ENCODE peak calls at places on chromosomes 12 and 14, in ten cellular contexts. H, G, E, C, X, U, M, O, F and V are unnamed samples.

GRCh38 chr12:33044447-33044846 is 147.9 kb upstream of the PKP2 start:
- DNase-seq in H (peak), G (no peak), E (no peak), C (no peak), X (no peak), U (no peak), M (no peak), O (no peak), F (no peak), V (no peak)

GRCh38 chr14:32217301-32217700 is 14.2 kb upstream of the RNU6-8 start:
- DNase-seq in H (no peak), G (no peak), E (no peak), C (no peak), X (no peak), U (no peak), M (no peak), O (no peak), F (no peak), V (peak)

GRCh38 chr12:71581206-71581605 is 82.4 kb downstream of the ZFC3H1 start:
- DNase-seq in H (peak), G (no peak), E (no peak), C (no peak), X (no peak), U (no peak), M (peak), O (no peak), F (no peak), V (no peak)

GRCh38 chr12:95700316-95700785 is 90.2 kb downstream of the NTN4 start:
- DNase-seq in H (peak), G (peak), E (no peak), C (no peak), X (no peak), U (no peak), M (no peak), O (no peak), F (no peak), V (no peak)

GRCh38 chr12:123149088-123149827 is 1.6 kb downstream of the PITPNM2 start:
- DNase-seq in H (no peak), G (peak), E (no peak), C (no peak), X (no peak), U (no peak), M (no peak), O (no peak), F (no peak), V (no peak)

GRCh38 chr12:9928607-9929006 is 3.6 kb downstream of the CLEC2A start:
- DNase-seq in H (no peak), G (no peak), E (no peak), C (no peak), X (no peak), U (no peak), M (no peak), O (no peak), F (no peak), V (no peak)

GRCh38 chr12:25960176-25960575 is 1.7 kb downstream of the RASSF8 start:
- DNase-seq in H (peak), G (peak), E (no peak), C (no peak), X (no peak), U (no peak), M (no peak), O (no peak), F (peak), V (no peak)

GRCh38 chr14:101017209-101017608 is 113.7 kb upstream of the RTL1 start:
- DNase-seq in H (no peak), G (peak), E (peak), C (no peak), X (no peak), U (peak), M (no peak), O (no peak), F (no peak), V (no peak)

GRCh38 chr12:107344035-107344808 is 250.9 kb upstream of the CRY1 start:
- DNase-seq in H (peak), G (peak), E (no peak), C (no peak), X (no peak), U (no peak), M (no peak), O (no peak), F (no peak), V (no peak)

GRCh38 chr14:60777856-60778578 is 43.5 kb downstream of the MNAT1 start:
- DNase-seq in H (peak), G (peak), E (no peak), C (no peak), X (no peak), U (no peak), M (no peak), O (no peak), F (no peak), V (no peak)

GRCh38 chr12:39587247-39587646 is 32.4 kb downstream of the ABCD2 start:
- DNase-seq in H (peak), G (no peak), E (no peak), C (no peak), X (no peak), U (no peak), M (no peak), O (peak), F (no peak), V (no peak)

GRCh38 chr12:9751204-9752144 is 9.2 kb downstream of the CD69 start:
- DNase-seq in H (peak), G (peak), E (no peak), C (peak), X (no peak), U (no peak), M (no peak), O (peak), F (peak), V (no peak)

GRCh38 chr14:101497910-101498860 is 63.1 kb upstream of the DIO3 start:
- DNase-seq in H (no peak), G (no peak), E (peak), C (no peak), X (no peak), U (peak), M (no peak), O (no peak), F (no peak), V (no peak)

GRCh38 chr14:89371600-89371999 is 45.4 kb downstream of the FOXN3 start:
- DNase-seq in H (no peak), G (no peak), E (peak), C (no peak), X (no peak), U (no peak), M (no peak), O (no peak), F (no peak), V (no peak)

GRCh38 chr12:54417712-54418440 is 1.2 kb downstream of the ITGA5 start:
- DNase-seq in H (no peak), G (no peak), E (no peak), C (no peak), X (no peak), U (peak), M (no peak), O (peak), F (peak), V (peak)

GRCh38 chr12:40192704-40193255 is 32.0 kb upstream of the LRRK2 start:
- DNase-seq in H (no peak), G (no peak), E (no peak), C (no peak), X (no peak), U (no peak), M (no peak), O (peak), F (no peak), V (no peak)

GRCh38 chr12:81332054-81332453 is 254.2 kb downstream of the ACSS3 start:
- DNase-seq in H (no peak), G (no peak), E (no peak), C (no peak), X (no peak), U (no peak), M (no peak), O (no peak), F (peak), V (no peak)

GRCh38 chr14:57182760-57183503 is 85.8 kb downstream of the EXOC5 start:
- DNase-seq in H (peak), G (peak), E (no peak), C (no peak), X (no peak), U (no peak), M (no peak), O (no peak), F (peak), V (no peak)

GRCh38 chr12:128069359-128069997 is 197.5 kb upstream of the TMEM132C start:
- DNase-seq in H (peak), G (peak), E (no peak), C (no peak), X (peak), U (no peak), M (no peak), O (no peak), F (peak), V (peak)

GRCh38 chr14:97776890-97777564 is 979.8 kb downstream of the VRK1 start:
- DNase-seq in H (peak), G (no peak), E (no peak), C (no peak), X (no peak), U (no peak), M (no peak), O (peak), F (no peak), V (peak)

GRCh38 chr12:127516467-127516866 is 750.5 kb upstream of the TMEM132C start:
- DNase-seq in H (no peak), G (peak), E (no peak), C (no peak), X (no peak), U (no peak), M (no peak), O (no peak), F (no peak), V (no peak)

GRCh38 chr14:61511558-61511924 is 183.8 kb upstream of the HIF1A start:
- DNase-seq in H (peak), G (no peak), E (no peak), C (no peak), X (no peak), U (no peak), M (peak), O (no peak), F (no peak), V (no peak)

DNA sequence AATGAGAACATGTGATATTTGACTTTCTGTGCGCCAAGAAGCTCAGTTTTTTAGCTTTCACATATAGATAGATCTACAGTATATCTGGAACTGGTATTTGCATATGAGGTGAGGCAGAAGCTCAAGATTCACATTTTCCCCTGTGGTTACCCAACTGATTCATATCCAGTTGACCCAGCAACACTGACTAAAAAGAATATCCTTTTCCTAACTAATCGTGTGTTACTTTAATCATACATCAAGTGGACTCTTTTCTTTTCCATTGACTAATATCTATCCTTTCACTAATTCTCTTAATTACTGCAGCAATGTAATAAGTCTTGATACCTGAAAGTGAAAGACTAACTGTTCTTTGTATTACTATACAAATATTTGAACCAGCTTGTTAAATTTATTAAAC is 236.1 kb downstream of the AEBP2 start:
- DNase-seq in H (no peak), G (no peak), E (no peak), C (no peak), X (no peak), U (no peak), M (no peak), O (no peak), F (no peak), V (no peak)
- H3K4me3 ChIP-seq in H (no peak), G (no peak), E (no peak), C (no peak), X (no peak), U (no peak), M (no peak), O (no peak), F (no peak), V (no peak)

GRCh38 chr12:27179399-27180214 is 64.5 kb upstream of the STK38L start:
- DNase-seq in H (peak), G (peak), E (no peak), C (no peak), X (peak), U (no peak), M (peak), O (no peak), F (no peak), V (no peak)
- H3K4me3 ChIP-seq in H (no peak), G (no peak), E (no peak), C (no peak), X (no peak), U (no peak), M (no peak), O (no peak), F (no peak), V (no peak)

DNA sequence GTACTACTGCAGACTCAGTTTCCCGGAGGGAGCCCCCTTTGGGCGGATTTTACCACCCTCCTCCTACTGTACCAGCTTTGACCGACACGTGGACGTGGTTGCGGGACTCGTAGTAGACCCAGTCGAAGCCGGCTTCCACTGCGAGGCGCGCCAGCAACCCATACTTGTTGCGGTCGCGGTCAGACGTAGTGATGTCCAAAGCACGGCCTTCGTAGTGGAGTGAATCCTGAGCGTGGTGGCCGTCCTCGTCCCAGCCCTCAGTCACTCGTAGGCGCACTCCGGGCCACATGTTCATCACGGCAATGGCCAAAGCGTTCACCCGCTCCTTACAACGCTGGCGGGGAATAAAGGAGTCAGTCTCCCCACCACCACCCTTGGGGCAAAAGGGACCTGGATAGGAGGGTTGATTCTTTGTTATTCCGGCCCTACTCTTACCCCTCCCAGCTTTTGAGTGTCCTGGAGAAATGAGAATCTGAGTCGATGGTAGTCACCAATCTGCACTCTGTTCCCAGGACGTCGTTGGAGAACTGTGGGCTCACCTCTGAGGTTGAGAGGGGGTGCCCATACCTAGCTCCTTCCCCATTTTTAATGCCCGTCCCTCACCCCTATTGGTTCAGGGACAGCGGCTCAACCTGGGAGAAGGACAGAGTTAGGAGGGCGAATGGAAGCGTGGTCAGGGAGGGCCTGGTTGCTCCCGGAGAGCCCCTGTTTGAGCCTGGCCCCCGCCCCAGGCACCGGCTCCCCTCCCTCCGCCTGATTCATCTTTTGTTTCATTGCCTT is 3.4 kb downstream of the DHH start:
- DNase-seq in H (no peak), G (no peak), E (no peak), C (no peak), X (no peak), U (no peak), M (no peak), O (no peak), F (peak), V (no peak)
- H3K4me3 ChIP-seq in H (no peak), G (no peak), E (peak), C (no peak), X (peak), U (no peak), M (no peak), O (no peak), F (peak), V (no peak)

GRCh38 chr12:47362131-47362686 is 282.4 kb upstream of the AMIGO2 start:
- DNase-seq in H (no peak), G (no peak), E (no peak), C (no peak), X (no peak), U (no peak), M (no peak), O (no peak), F (no peak), V (no peak)

GRCh38 chr12:47366203-47366978 is 286.6 kb upstream of the AMIGO2 start:
- DNase-seq in H (no peak), G (peak), E (no peak), C (no peak), X (no peak), U (no peak), M (no peak), O (no peak), F (no peak), V (no peak)

GRCh38 chr12:47360771-47361388 is 281.1 kb upstream of the AMIGO2 start:
- DNase-seq in H (no peak), G (no peak), E (no peak), C (no peak), X (no peak), U (no peak), M (no peak), O (peak), F (no peak), V (peak)

GRCh38 chr12:47364251-47364650 is 284.5 kb upstream of the AMIGO2 start:
- DNase-seq in H (no peak), G (no peak), E (no peak), C (no peak), X (no peak), U (no peak), M (no peak), O (no peak), F (no peak), V (no peak)

GRCh38 chr12:47361389-47362031 is 281.8 kb upstream of the AMIGO2 start:
- DNase-seq in H (peak), G (no peak), E (no peak), C (no peak), X (no peak), U (no peak), M (peak), O (peak), F (no peak), V (peak)
- H3K4me3 ChIP-seq in H (no peak), G (no peak), E (no peak), C (peak), X (no peak), U (no peak), M (no peak), O (peak), F (no peak), V (peak)